ENCODE peak calls at places on chromosomes 1 and 21, in five cellular contexts. W is K562, M is HCT116, X is HepG2, H is GM12878. B is an unnamed sample.
A peak's percentile ranks its signal among the peaks of the same experiment; 100 is the strongest.

GRCh38 chr1:3924871-3925655 is 25.0 kb upstream of the C1orf174 start:
- DNase-seq in W (no peak), M (no peak), X (no peak), H (no peak), B (no peak)

GRCh38 chr1:219812491-219813221 is 115.7 kb downstream of the SLC30A10 start:
- DNase-seq in W (peak; percentile 72), M (peak; percentile 75), X (peak; percentile 85), H (no peak), B (peak; percentile 67)

GRCh38 chr1:41914515-41914914 is 4.2 kb downstream of the HIVEP3 start:
- DNase-seq in W (no peak), M (no peak), X (no peak), H (no peak), B (no peak)

GRCh38 chr1:69693921-69694320 is 126.2 kb downstream of the LRRC7 start:
- DNase-seq in W (no peak), M (no peak), X (no peak), H (no peak), B (no peak)

GRCh38 chr1:91736999-91737615 is 148.8 kb downstream of the TGFBR3 start:
- DNase-seq in W (no peak), M (peak; percentile 81), X (peak; percentile 87), H (no peak), B (no peak)

GRCh38 chr1:226054519-226055327 is 7.8 kb upstream of the H3-3A start:
- DNase-seq in W (peak; percentile 35), M (no peak), X (no peak), H (no peak), B (no peak)

GRCh38 chr1:202122639-202123335 is at the start of gene GPR37L1:
- DNase-seq in W (peak; percentile 65), M (no peak), X (peak; percentile 58), H (no peak), B (peak; percentile 81)

GRCh38 chr1:1243261-1243660 is 3.3 kb downstream of the C1QTNF12 start:
- DNase-seq in W (no peak), M (no peak), X (no peak), H (no peak), B (no peak)

GRCh38 chr1:22808846-22809501 is 98.3 kb downstream of the EPHB2 start:
- DNase-seq in W (no peak), M (no peak), X (no peak), H (no peak), B (no peak)

GRCh38 chr1:204130178-204130577 is 21.7 kb downstream of the ETNK2 start:
- DNase-seq in W (no peak), M (no peak), X (no peak), H (no peak), B (no peak)

GRCh38 chr1:201508809-201509208 is 1.9 kb upstream of the CSRP1 start:
- DNase-seq in W (no peak), M (no peak), X (no peak), H (no peak), B (no peak)

GRCh38 chr1:8712413-8713229 is 104.8 kb downstream of the RERE start:
- DNase-seq in W (no peak), M (no peak), X (peak; percentile 87), H (no peak), B (no peak)

GRCh38 chr1:226569879-226570547 is 21.4 kb downstream of the STUM start:
- DNase-seq in W (peak; percentile 44), M (peak; percentile 27), X (peak; percentile 16), H (no peak), B (no peak)

GRCh38 chr1:5634893-5635292 is 357.3 kb downstream of the NPHP4 start:
- DNase-seq in W (no peak), M (no peak), X (no peak), H (no peak), B (no peak)

GRCh38 chr1:17513131-17513530 is 26.4 kb upstream of the ARHGEF10L start:
- DNase-seq in W (no peak), M (no peak), X (no peak), H (no peak), B (no peak)

GRCh38 chr21:14871861-14872260 is 192.9 kb downstream of the NRIP1 start:
- DNase-seq in W (no peak), M (no peak), X (no peak), H (no peak), B (no peak)

GRCh38 chr1:206734499-206735142 is 36.0 kb upstream of the IL19 start:
- DNase-seq in W (peak; percentile 72), M (peak; percentile 12), X (no peak), H (no peak), B (peak; percentile 94)

GRCh38 chr1:230713915-230714764 is at the start of gene AGT:
- DNase-seq in W (no peak), M (no peak), X (peak; percentile 95), H (no peak), B (no peak)

GRCh38 chr1:181111559-181111958 is 23.1 kb downstream of the IER5 start:
- DNase-seq in W (no peak), M (no peak), X (peak; percentile 13), H (no peak), B (no peak)

GRCh38 chr1:28392027-28392652 is 22.6 kb downstream of the PHACTR4 start:
- DNase-seq in W (peak; percentile 73), M (no peak), X (no peak), H (no peak), B (no peak)

GRCh38 chr1:181135815-181136737 is 47.6 kb downstream of the IER5 start:
- DNase-seq in W (no peak), M (no peak), X (no peak), H (no peak), B (no peak)

GRCh38 chr1:32775640-32776337 is 41.4 kb downstream of the YARS1 start:
- DNase-seq in W (no peak), M (no peak), X (no peak), H (no peak), B (no peak)

GRCh38 chr1:53431244-53431643 is 28.0 kb upstream of the DMRTB1 start:
- DNase-seq in W (no peak), M (no peak), X (no peak), H (no peak), B (no peak)

GRCh38 chr1:241679961-241680360 is 27.9 kb downstream of the WDR64 start:
- DNase-seq in W (no peak), M (no peak), X (no peak), H (no peak), B (no peak)

GRCh38 chr21:16532841-16533240 is 803.1 kb downstream of the USP25 start:
- DNase-seq in W (no peak), M (no peak), X (no peak), H (no peak), B (no peak)

GRCh38 chr1:117697220-117697781 is 91.5 kb downstream of the TENT5C start:
- DNase-seq in W (peak; percentile 62), M (no peak), X (no peak), H (no peak), B (no peak)

GRCh38 chr1:201190624-201191051 is at the start of gene IGFN1:
- DNase-seq in W (no peak), M (no peak), X (no peak), H (no peak), B (peak; percentile 52)

DNA sequence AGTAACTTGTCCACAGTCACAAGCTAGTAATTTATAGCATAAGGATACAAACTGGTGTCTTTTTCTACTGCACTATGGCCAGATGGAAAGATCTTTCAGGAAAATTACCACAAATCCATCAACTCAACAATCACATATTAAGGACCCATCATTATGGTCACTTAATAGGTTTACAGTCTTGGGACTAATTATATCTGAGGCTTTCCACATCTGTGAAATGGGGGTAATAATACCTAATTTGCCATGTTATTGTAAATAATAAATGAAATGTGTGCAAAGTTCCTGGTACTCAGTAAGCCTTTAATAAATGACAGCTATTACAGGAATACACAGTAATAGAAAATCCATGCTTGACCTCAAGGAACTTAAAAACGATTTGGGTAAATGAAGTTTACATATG is 13.4 kb downstream of the CDKN2C start:
- DNase-seq in W (no peak), M (no peak), X (no peak), H (no peak), B (no peak)
- TF ChIP-seq SP1 in W (no peak), M (no peak), X (no peak), H (no peak), B (no peak)

DNA sequence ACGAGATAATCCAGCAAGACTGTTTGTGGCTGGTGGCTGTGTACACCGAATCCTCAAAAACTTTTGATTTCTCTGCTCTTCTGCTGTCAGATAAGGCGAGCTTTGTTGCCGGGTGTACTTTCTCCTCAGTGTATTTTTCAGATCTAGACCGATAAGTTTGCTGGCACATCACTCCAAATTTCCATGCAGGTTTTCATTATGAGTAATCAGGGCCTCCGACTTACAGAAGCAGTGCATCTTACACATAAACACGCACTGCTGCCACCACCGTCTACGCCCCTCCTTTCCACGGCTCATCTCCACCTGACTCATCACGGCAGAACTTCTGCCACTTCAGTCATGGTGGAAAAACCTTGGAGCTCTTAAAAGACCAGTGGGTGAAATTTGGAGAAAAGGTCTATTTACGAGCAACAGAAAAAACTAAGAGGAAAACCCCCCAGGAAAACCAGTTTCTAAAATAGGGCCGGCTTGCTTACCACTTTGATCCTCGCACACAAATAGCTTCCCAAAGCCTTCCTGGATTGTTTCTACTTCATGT is 7.7 kb downstream of the ZBTB21 start:
- DNase-seq in W (no peak), M (no peak), X (no peak), H (peak; percentile 86), B (no peak)
- H3K9ac ChIP-seq in W (no peak overlapping the region), M (no peak overlapping the region), X (no peak overlapping the region), H (peak overlapping the region; percentile 55), B (no peak overlapping the region)

DNA sequence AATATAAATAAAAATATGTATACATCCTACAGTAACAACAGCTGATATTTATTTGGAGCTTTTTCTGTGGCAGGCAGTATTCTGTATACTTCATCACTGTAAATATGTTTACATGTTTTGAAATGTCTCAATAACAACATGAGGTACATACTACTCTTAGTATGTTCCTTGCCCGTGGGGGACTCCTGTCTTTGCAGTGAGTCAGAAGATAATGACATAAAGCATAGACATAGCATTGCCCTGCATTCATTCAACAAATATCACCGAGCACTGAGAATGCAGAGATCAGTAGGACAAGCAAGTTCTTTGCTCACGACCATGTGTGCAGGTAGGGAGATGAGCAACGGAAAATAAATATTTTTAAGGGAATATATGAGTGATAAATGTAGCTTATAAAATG is 246.5 kb downstream of the LTN1 start:
- DNase-seq in W (no peak), M (no peak), X (no peak), H (no peak), B (no peak)
- TF ChIP-seq SP1 in W (no peak), M (no peak), X (no peak), H (no peak), B (no peak)

GRCh38 chr1:44334968-44335367 is 20.1 kb downstream of the ERI3 start:
- DNase-seq in W (no peak), M (no peak), X (no peak), H (no peak), B (no peak)

GRCh38 chr1:44330935-44331334 is 24.1 kb downstream of the ERI3 start:
- DNase-seq in W (no peak), M (no peak), X (no peak), H (no peak), B (no peak)

GRCh38 chr1:44332505-44332904 is 22.6 kb downstream of the ERI3 start:
- DNase-seq in W (no peak), M (no peak), X (no peak), H (no peak), B (no peak)

GRCh38 chr1:44336668-44337067 is 18.4 kb downstream of the ERI3 start:
- DNase-seq in W (no peak), M (no peak), X (no peak), H (no peak), B (no peak)

DNA sequence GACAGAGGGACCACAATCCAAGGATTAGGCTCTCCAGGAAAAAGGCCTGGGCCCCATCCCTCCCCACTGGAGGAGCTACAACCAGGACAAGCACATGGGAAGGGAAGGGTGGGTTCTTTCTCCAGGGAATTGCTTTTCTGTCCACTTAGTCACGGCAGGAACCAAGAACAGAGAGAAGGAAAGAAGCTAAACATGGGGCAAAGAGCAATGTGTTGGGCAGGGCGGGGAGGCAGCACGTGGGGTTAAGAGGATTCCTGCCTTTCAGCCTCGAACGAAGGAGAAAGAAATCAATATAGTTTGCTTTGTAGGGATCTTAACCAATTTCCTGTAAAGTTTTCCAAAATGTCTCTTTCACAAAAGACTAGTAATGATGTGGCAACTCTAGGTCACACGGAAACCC is 21.7 kb downstream of the ERI3 start:
- DNase-seq in W (no peak), M (no peak), X (no peak), H (no peak), B (no peak)
- H3K9ac ChIP-seq in W (no peak overlapping the region), M (no peak overlapping the region), X (no peak overlapping the region), H (no peak overlapping the region), B (no peak overlapping the region)

B was measured in H1.